ENCODE peak calls at places on chromosome 13, in four cellular contexts. Z is A549, Q is K562, L is GM12878. W is an unnamed sample.

GRCh38 chr13:40776681-40777165 is 5.7 kb upstream of the MRPS31 start:
- DNase-seq in L (no peak), Z (no peak), Q (peak; percentile 32), W (peak; percentile 18)

GRCh38 chr13:39892731-39893293 is 237.3 kb downstream of the COG6 start:
- DNase-seq in L (no peak), Q (no peak), Z (no peak), W (peak; percentile 95)

GRCh38 chr13:42083138-42083770 is 34.8 kb downstream of the DGKH start:
- DNase-seq in Q (no peak), L (no peak), Z (no peak), W (no peak)

GRCh38 chr13:79810671-79811070 is 329.7 kb downstream of the NDFIP2 start:
- DNase-seq in Z (peak; percentile 27), L (no peak), Q (no peak), W (peak; percentile 70)

GRCh38 chr13:94435604-94436226 is 43.8 kb downstream of the DCT start:
- DNase-seq in L (no peak), Q (peak; percentile 40), Z (peak; percentile 37), W (peak; percentile 43)

GRCh38 chr13:114041493-114041892 is 67.6 kb upstream of the C13orf46 start:
- DNase-seq in L (no peak), Z (no peak), Q (no peak), W (no peak)

GRCh38 chr13:31029129-31029528 is 96.7 kb downstream of the TEX26 start:
- DNase-seq in Z (no peak), L (no peak), Q (no peak), W (no peak)

GRCh38 chr13:67880916-67881315 is 650.8 kb upstream of the PCDH9 start:
- DNase-seq in L (no peak), Q (no peak), Z (no peak), W (no peak)

GRCh38 chr13:48303331-48304131 is at the start of gene RB1:
- DNase-seq in L (peak; percentile 51), Q (peak; percentile 90), Z (peak; percentile 88), W (peak; percentile 92)

GRCh38 chr13:56510836-56511235 is 629.9 kb upstream of the PRR20A start:
- DNase-seq in Q (no peak), L (no peak), Z (no peak), W (no peak)

GRCh38 chr13:87893982-87894527 is 222.9 kb downstream of the SLITRK5 start:
- DNase-seq in L (no peak), Q (no peak), Z (no peak), W (no peak)

GRCh38 chr13:100508996-100509395 is 79.6 kb downstream of the GGACT start:
- DNase-seq in L (no peak), Q (no peak), Z (no peak), W (no peak)

DNA sequence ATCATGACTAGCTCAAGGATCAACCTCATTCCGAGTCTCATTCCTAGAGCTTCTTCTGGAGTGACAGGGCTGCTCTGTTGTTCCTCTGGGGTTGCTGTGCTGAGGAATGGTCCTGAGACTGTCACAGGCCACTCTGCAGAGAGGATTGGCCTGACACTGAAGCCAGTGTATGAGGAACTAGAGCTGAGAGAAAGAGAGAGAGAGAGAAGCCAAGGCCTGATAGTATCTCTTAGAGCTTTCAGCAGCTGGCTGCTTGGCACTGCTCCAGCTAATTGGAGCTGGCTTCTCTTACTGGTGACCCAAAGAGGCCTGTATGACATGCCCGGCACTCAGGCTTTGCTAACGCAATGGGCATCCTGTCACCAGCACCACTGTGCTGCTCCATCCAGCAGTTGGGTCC is 73.4 kb upstream of the FLT1 start:
- DNase-seq in Z (no peak), L (no peak), Q (peak; percentile 78), W (peak; percentile 49)
- TF ChIP-seq MYC in Z (no peak), L (no peak), Q (no peak), W (no peak)

DNA sequence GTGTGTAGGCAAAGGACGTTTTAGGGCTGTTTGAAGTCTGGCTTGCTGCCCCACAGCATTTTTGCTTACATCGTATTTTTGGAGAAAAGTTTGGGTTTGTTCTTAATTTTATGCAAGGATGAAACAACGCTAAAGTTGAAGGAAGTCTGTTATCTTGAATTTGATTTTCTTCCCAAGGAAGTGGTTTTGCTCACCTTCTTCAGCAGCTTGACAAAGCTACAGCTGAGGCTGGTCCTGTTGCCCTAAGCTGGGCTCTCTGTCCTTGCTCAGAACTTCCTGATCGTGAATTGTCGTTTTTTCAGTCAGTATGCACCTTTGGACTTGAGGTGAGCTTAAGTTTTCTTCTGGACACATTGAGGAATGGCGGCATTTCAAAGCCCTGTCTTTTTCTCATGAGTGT is 62.1 kb upstream of the GSX1 start:
- DNase-seq in L (no peak), Z (no peak), Q (no peak), W (no peak)
- H3K4me2 ChIP-seq in L (no peak overlapping the region), Z (no peak overlapping the region), Q (no peak overlapping the region), W (no peak overlapping the region)

GRCh38 chr13:102277286-102277685 is 124.6 kb downstream of the FGF14 start:
- DNase-seq in Z (no peak), L (no peak), Q (no peak), W (no peak)
- TF ChIP-seq MAX in Z (no peak), L (no peak), Q (no peak), W (no peak)

GRCh38 chr13:110669036-110669435 is 36.9 kb downstream of the CARS2 start:
- DNase-seq in L (no peak), Z (no peak), Q (no peak), W (no peak)
- TF ChIP-seq MYC in L (no peak), Z (no peak), Q (no peak), W (no peak)

GRCh38 chr13:35349052-35349451 is 127.4 kb downstream of the MAB21L1 start:
- DNase-seq in Z (no peak), Q (no peak), L (no peak), W (peak; percentile 2)
- H3K4me2 ChIP-seq in Z (no peak overlapping the region), Q (no peak overlapping the region), L (no peak overlapping the region), W (peak overlapping the region; percentile 50)

GRCh38 chr13:50129065-50129922 is 114.0 kb downstream of the KCNRG start:
- DNase-seq in Z (no peak), L (no peak), Q (no peak), W (no peak)
- TF ChIP-seq MAX in Z (no peak), L (no peak), Q (no peak), W (no peak)